ENCODE peak calls at places on chromosomes 4 and X, in four cellular contexts. One of them, this sample, is unnamed.

GRCh38 chr4:67403342-67403741 is 142.0 kb downstream of the CENPC start:
- DNase-seq in right atrium auricular region: no peak
- DNase-seq in endodermal cell: no peak
- DNase-seq in choroid plexus epithelial cell: peak
- DNase-seq in this sample: no peak

GRCh38 chr4:15756361-15756861 is 21.7 kb upstream of the CD38 start:
- DNase-seq in endodermal cell: no peak
- DNase-seq in choroid plexus epithelial cell: peak
- DNase-seq in right atrium auricular region: no peak
- DNase-seq in this sample: no peak

GRCh38 chr4:15774020-15774420 is 4.1 kb upstream of the CD38 start:
- DNase-seq in choroid plexus epithelial cell: peak
- DNase-seq in right atrium auricular region: no peak
- DNase-seq in endodermal cell: no peak
- DNase-seq in this sample: no peak

GRCh38 chrX:136909119-136909705 is 28.7 kb upstream of the RBMX start:
- DNase-seq in right atrium auricular region: peak
- DNase-seq in endodermal cell: peak
- DNase-seq in choroid plexus epithelial cell: peak
- DNase-seq in this sample: no peak

GRCh38 chr4:186719925-186720694 is 3.5 kb downstream of the FAT1 start:
- DNase-seq in choroid plexus epithelial cell: peak
- DNase-seq in endodermal cell: peak
- DNase-seq in right atrium auricular region: no peak
- DNase-seq in this sample: no peak

GRCh38 chr4:149512489-149512888 is 303.2 kb downstream of the IQCM start:
- DNase-seq in endodermal cell: no peak
- DNase-seq in choroid plexus epithelial cell: peak
- DNase-seq in right atrium auricular region: no peak
- DNase-seq in this sample: no peak

GRCh38 chr4:177227636-177228035 is 82.0 kb upstream of the NEIL3 start:
- DNase-seq in right atrium auricular region: no peak
- DNase-seq in endodermal cell: no peak
- DNase-seq in choroid plexus epithelial cell: no peak
- DNase-seq in this sample: no peak

GRCh38 chr4:154186888-154187287 is 304.7 kb downstream of the DCHS2 start:
- DNase-seq in choroid plexus epithelial cell: no peak
- DNase-seq in endodermal cell: no peak
- DNase-seq in right atrium auricular region: no peak
- DNase-seq in this sample: no peak

GRCh38 chr4:2716236-2716635 is 39.9 kb downstream of the TNIP2 start:
- DNase-seq in right atrium auricular region: no peak
- DNase-seq in endodermal cell: no peak
- DNase-seq in choroid plexus epithelial cell: no peak
- DNase-seq in this sample: no peak

GRCh38 chr4:153257151-153257620 is 52.9 kb downstream of the TRIM2 start:
- DNase-seq in endodermal cell: peak
- DNase-seq in choroid plexus epithelial cell: peak
- DNase-seq in right atrium auricular region: no peak
- DNase-seq in this sample: no peak

GRCh38 chrX:111447298-111447697 is 35.3 kb upstream of the DCX start:
- DNase-seq in right atrium auricular region: no peak
- DNase-seq in choroid plexus epithelial cell: peak
- DNase-seq in endodermal cell: peak
- DNase-seq in this sample: no peak

GRCh38 chr4:187209921-187210613 is 486.4 kb upstream of the FAT1 start:
- DNase-seq in endodermal cell: no peak
- DNase-seq in right atrium auricular region: no peak
- DNase-seq in choroid plexus epithelial cell: peak
- DNase-seq in this sample: no peak

GRCh38 chr4:122577808-122578781 is 42.8 kb downstream of the IL21 start:
- DNase-seq in right atrium auricular region: no peak
- DNase-seq in choroid plexus epithelial cell: peak
- DNase-seq in endodermal cell: peak
- DNase-seq in this sample: no peak

GRCh38 chr4:159134422-159134821 is 31.5 kb downstream of the RAPGEF2 start:
- DNase-seq in endodermal cell: no peak
- DNase-seq in choroid plexus epithelial cell: no peak
- DNase-seq in right atrium auricular region: no peak
- DNase-seq in this sample: no peak

GRCh38 chrX:67543818-67544217 is at the start of gene AR:
- DNase-seq in choroid plexus epithelial cell: peak
- DNase-seq in right atrium auricular region: peak
- DNase-seq in endodermal cell: peak
- DNase-seq in this sample: no peak

GRCh38 chrX:54811301-54811885 is 3.8 kb downstream of the MAGED2 start:
- DNase-seq in right atrium auricular region: no peak
- DNase-seq in endodermal cell: peak
- DNase-seq in choroid plexus epithelial cell: no peak
- DNase-seq in this sample: peak

GRCh38 chr4:139656614-139657486 is 8.8 kb upstream of the MGST2 start:
- DNase-seq in choroid plexus epithelial cell: peak
- DNase-seq in endodermal cell: peak
- DNase-seq in right atrium auricular region: peak
- DNase-seq in this sample: no peak

GRCh38 chr4:168503652-168504362 is 7.0 kb downstream of the PALLD start:
- DNase-seq in right atrium auricular region: no peak
- DNase-seq in choroid plexus epithelial cell: no peak
- DNase-seq in endodermal cell: no peak
- DNase-seq in this sample: no peak

GRCh38 chr4:88219099-88219498 is 60.7 kb upstream of the ABCG2 start:
- DNase-seq in right atrium auricular region: no peak
- DNase-seq in choroid plexus epithelial cell: peak
- DNase-seq in endodermal cell: no peak
- DNase-seq in this sample: no peak

GRCh38 chr4:68572653-68573052 is 3.5 kb downstream of the UGT2B17 start:
- DNase-seq in right atrium auricular region: no peak
- DNase-seq in endodermal cell: no peak
- DNase-seq in choroid plexus epithelial cell: no peak
- DNase-seq in this sample: no peak

GRCh38 chr4:2286904-2287593 is 25.1 kb upstream of the MXD4 start:
- DNase-seq in choroid plexus epithelial cell: peak
- DNase-seq in right atrium auricular region: no peak
- DNase-seq in endodermal cell: peak
- DNase-seq in this sample: no peak

GRCh38 chr4:150140774-150141400 is 62.6 kb downstream of the DCLK2 start:
- DNase-seq in endodermal cell: no peak
- DNase-seq in choroid plexus epithelial cell: peak
- DNase-seq in right atrium auricular region: no peak
- DNase-seq in this sample: no peak

GRCh38 chr4:38949416-38950051 is 81.9 kb downstream of the FAM114A1 start:
- DNase-seq in choroid plexus epithelial cell: peak
- DNase-seq in right atrium auricular region: no peak
- DNase-seq in endodermal cell: no peak
- DNase-seq in this sample: no peak

GRCh38 chr4:32775049-32775448 is 2054.9 kb downstream of the PCDH7 start:
- DNase-seq in right atrium auricular region: no peak
- DNase-seq in choroid plexus epithelial cell: peak
- DNase-seq in endodermal cell: peak
- DNase-seq in this sample: no peak

DNA sequence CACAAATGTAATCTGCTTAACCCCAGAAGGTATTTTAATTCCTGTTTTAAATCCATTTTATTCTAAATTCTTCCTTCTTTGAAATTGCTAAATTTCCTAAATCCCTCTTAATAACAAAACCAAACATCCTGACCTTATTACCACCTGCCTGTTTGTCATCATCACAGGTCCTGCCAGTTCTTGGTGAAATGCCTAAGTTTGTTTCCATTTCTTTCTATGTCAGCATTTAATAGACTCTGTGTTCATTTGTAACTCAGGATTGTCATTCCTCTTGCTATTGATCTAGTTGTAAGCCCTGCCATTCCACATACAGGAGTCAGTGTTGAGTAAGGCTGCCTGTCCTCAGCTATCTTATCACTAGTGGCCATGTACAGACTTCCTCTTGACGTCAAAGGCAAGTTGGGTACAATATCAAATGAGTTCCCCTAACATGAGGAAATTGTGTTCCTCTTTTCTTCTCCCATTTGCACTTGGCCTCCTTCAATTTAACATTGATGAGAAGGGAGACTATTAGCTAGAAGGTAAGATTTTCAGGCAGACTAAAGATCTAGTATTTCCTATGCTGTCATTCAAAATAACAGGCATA is 440.1 kb downstream of the AFF2 start:
- DNase-seq in endodermal cell: no peak
- DNase-seq in choroid plexus epithelial cell: peak
- DNase-seq in right atrium auricular region: no peak
- DNase-seq in this sample: no peak
- TF ChIP-seq CTCF in endodermal cell: no peak
- TF ChIP-seq CTCF in choroid plexus epithelial cell: peak
- TF ChIP-seq CTCF in right atrium auricular region: no peak
- TF ChIP-seq CTCF in this sample: no peak

DNA sequence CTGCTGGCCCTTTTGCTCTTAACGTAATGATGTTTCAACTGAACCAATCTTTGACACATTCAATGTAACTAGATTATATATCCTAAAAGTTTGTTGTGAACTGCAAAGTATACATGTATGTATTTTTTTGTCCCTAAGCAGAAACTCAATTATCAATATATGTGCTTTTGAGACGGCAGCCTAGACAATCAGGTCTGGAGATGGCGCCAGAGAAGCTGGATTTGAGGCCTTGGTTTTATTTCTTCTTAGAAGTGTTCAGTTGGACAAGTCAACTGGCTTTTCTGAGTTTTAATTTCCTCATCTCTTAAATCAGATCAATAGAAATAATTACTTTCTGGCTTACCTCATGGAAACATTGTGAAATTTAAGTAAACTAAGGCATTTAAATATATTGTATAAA is 62.5 kb downstream of the DCAF8L1 start:
- DNase-seq in choroid plexus epithelial cell: peak
- DNase-seq in right atrium auricular region: no peak
- DNase-seq in endodermal cell: no peak
- DNase-seq in this sample: no peak
- TF ChIP-seq CTCF in choroid plexus epithelial cell: peak
- TF ChIP-seq CTCF in right atrium auricular region: no peak
- TF ChIP-seq CTCF in endodermal cell: peak
- TF ChIP-seq CTCF in this sample: no peak

GRCh38 chr4:72817012-72817411 is 248.0 kb upstream of the ADAMTS3 start:
- DNase-seq in choroid plexus epithelial cell: peak
- DNase-seq in right atrium auricular region: no peak
- DNase-seq in endodermal cell: no peak
- DNase-seq in this sample: no peak
- TF ChIP-seq CTCF in choroid plexus epithelial cell: no peak
- TF ChIP-seq CTCF in right atrium auricular region: no peak
- TF ChIP-seq CTCF in endodermal cell: no peak
- TF ChIP-seq CTCF in this sample: no peak

GRCh38 chr4:26821677-26822503 is 38.8 kb upstream of the STIM2 start:
- DNase-seq in choroid plexus epithelial cell: no peak
- DNase-seq in endodermal cell: no peak
- DNase-seq in right atrium auricular region: no peak
- DNase-seq in this sample: no peak
- TF ChIP-seq CTCF in choroid plexus epithelial cell: no peak
- TF ChIP-seq CTCF in endodermal cell: peak
- TF ChIP-seq CTCF in right atrium auricular region: no peak
- TF ChIP-seq CTCF in this sample: no peak

GRCh38 chrX:2390754-2391153 is 110.0 kb downstream of the DHRSX start:
- DNase-seq in endodermal cell: no peak
- DNase-seq in choroid plexus epithelial cell: no peak
- DNase-seq in right atrium auricular region: no peak
- DNase-seq in this sample: no peak

GRCh38 chrX:2388669-2389068 is 112.1 kb downstream of the DHRSX start:
- DNase-seq in endodermal cell: no peak
- DNase-seq in choroid plexus epithelial cell: no peak
- DNase-seq in right atrium auricular region: no peak
- DNase-seq in this sample: no peak

GRCh38 chrX:2395261-2395850 is 105.4 kb downstream of the DHRSX start:
- DNase-seq in choroid plexus epithelial cell: peak
- DNase-seq in right atrium auricular region: no peak
- DNase-seq in endodermal cell: peak
- DNase-seq in this sample: no peak

GRCh38 chrX:2389324-2389723 is 111.5 kb downstream of the DHRSX start:
- DNase-seq in endodermal cell: no peak
- DNase-seq in choroid plexus epithelial cell: no peak
- DNase-seq in right atrium auricular region: no peak
- DNase-seq in this sample: no peak

DNA sequence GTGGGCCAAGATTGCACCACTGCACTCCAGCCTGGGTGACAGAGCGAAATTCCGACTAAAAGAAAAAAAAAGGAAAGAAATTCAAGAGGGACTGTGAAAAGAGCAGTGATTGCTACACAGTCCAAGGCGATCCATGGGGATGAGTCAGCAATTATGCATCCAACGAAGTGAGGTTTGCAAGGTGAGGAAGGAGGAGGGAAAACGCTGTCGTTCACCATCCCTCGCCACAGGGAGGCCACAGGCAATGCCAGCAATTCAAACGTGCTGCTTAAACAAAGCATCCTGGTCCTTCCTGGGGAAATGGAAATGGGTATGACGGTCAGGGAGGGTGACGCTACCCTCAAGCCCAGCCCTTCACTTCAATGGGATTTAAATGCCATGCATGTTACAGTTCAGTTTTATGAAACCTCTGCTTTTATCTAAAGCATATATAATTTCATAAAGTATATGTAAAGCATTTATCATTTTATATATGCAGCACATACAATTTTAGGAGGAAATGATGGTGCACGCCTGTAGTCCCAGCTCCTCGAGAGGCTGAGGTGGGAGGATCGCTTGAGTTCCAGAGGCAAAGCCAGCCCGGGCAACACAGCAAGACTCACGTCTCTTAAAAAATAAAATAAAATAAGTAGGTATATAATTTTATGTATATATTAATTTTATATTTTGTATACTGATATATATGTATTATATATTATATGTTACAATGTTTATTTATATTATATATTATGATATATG is 108.7 kb downstream of the DHRSX start:
- DNase-seq in endodermal cell: peak
- DNase-seq in right atrium auricular region: no peak
- DNase-seq in choroid plexus epithelial cell: peak
- DNase-seq in this sample: no peak
- TF ChIP-seq CTCF in endodermal cell: peak
- TF ChIP-seq CTCF in right atrium auricular region: no peak
- TF ChIP-seq CTCF in choroid plexus epithelial cell: peak
- TF ChIP-seq CTCF in this sample: no peak

DNA sequence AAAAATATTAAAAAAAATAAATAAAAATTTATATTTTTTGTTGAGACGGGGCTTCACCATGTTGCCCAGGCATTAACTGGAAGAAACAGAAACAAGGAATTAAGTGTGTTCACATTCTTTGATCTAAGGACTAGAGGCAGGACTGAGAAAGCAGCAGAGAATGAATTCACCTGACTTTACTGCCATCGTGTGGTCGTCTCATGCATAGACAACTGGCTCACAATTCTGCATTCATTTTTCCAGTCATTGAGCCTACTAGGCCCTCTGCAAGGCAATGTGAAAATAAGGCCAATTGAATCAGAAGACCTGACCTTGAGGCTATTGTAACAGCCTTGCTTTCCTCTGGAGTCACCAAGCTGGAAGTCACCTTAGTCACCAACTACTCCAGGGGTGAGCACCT is 37.4 kb downstream of the LHFPL1 start:
- DNase-seq in choroid plexus epithelial cell: peak
- DNase-seq in endodermal cell: peak
- DNase-seq in right atrium auricular region: no peak
- DNase-seq in this sample: no peak
- TF ChIP-seq CTCF in choroid plexus epithelial cell: peak
- TF ChIP-seq CTCF in endodermal cell: peak
- TF ChIP-seq CTCF in right atrium auricular region: peak
- TF ChIP-seq CTCF in this sample: peak